ENCODE peak calls at places on chromosomes 6 and 20, in five cellular contexts. G is heart left ventricle, F is SK-N-SH, R is GM06990, B is K562. I is an unnamed sample.

GRCh38 chr6:159106627-159107241 is 61.9 kb upstream of the TAGAP start:
- DNase-seq in G (peak), F (no peak), R (peak), B (peak), I (peak)

GRCh38 chr6:150620244-150620643 is 20.6 kb downstream of the PLEKHG1 start:
- DNase-seq in G (no peak), F (no peak), R (no peak), B (no peak), I (no peak)

GRCh38 chr6:116210750-116211425 is 43.0 kb downstream of the TSPYL4 start:
- DNase-seq in G (peak), F (no peak), R (no peak), B (no peak), I (no peak)

GRCh38 chr6:100445512-100445911 is 19.2 kb downstream of the SIM1 start:
- DNase-seq in G (no peak), F (no peak), R (no peak), B (no peak), I (no peak)

GRCh38 chr6:158518196-158519127 is 41.4 kb upstream of the TMEM181 start:
- DNase-seq in G (peak), F (peak), R (peak), B (peak), I (peak)

GRCh38 chr20:44407402-44408184 is 52.1 kb downstream of the HNF4A start:
- DNase-seq in G (no peak), F (no peak), R (no peak), B (peak), I (peak)

GRCh38 chr6:100304575-100304974 is 160.1 kb downstream of the SIM1 start:
- DNase-seq in G (no peak), F (no peak), R (no peak), B (peak), I (no peak)

GRCh38 chr20:10609726-10610125 is 64.1 kb downstream of the JAG1 start:
- DNase-seq in G (no peak), F (no peak), R (no peak), B (no peak), I (no peak)

GRCh38 chr20:21099653-21100589 is 6.2 kb downstream of the LINC00237 start:
- DNase-seq in G (peak), F (peak), R (peak), B (peak), I (peak)

GRCh38 chr20:53194310-53194709 is 222.2 kb downstream of the TSHZ2 start:
- DNase-seq in G (no peak), F (no peak), R (no peak), B (no peak), I (no peak)

GRCh38 chr6:100065348-100065747 is 71.3 kb upstream of the MCHR2 start:
- DNase-seq in G (no peak), F (no peak), R (no peak), B (peak), I (no peak)

GRCh38 chr6:11918021-11918738 is 93.9 kb upstream of the HIVEP1 start:
- DNase-seq in G (no peak), F (peak), R (no peak), B (peak), I (peak)

GRCh38 chr6:143262037-143262436 is 188.5 kb downstream of the ADAT2 start:
- DNase-seq in G (no peak), F (no peak), R (no peak), B (no peak), I (no peak)

GRCh38 chr6:106844930-106845329 is 129.6 kb downstream of the CD24 start:
- DNase-seq in G (no peak), F (no peak), R (peak), B (no peak), I (no peak)

GRCh38 chr6:108285381-108285780 is 9.5 kb upstream of the AFG1L start:
- DNase-seq in G (no peak), F (no peak), R (no peak), B (no peak), I (no peak)

GRCh38 chr6:100372326-100372725 is 92.4 kb downstream of the SIM1 start:
- DNase-seq in G (no peak), F (no peak), R (no peak), B (no peak), I (no peak)

GRCh38 chr6:156564128-156564806 is 212.9 kb upstream of the ARID1B start:
- DNase-seq in G (peak), F (peak), R (peak), B (peak), I (peak)

GRCh38 chr6:83958250-83958685 is 75.3 kb upstream of the MRAP2 start:
- DNase-seq in G (no peak), F (no peak), R (no peak), B (peak), I (peak)

GRCh38 chr6:55473722-55474121 is 105.3 kb downstream of the HMGCLL1 start:
- DNase-seq in G (no peak), F (no peak), R (no peak), B (no peak), I (no peak)

DNA sequence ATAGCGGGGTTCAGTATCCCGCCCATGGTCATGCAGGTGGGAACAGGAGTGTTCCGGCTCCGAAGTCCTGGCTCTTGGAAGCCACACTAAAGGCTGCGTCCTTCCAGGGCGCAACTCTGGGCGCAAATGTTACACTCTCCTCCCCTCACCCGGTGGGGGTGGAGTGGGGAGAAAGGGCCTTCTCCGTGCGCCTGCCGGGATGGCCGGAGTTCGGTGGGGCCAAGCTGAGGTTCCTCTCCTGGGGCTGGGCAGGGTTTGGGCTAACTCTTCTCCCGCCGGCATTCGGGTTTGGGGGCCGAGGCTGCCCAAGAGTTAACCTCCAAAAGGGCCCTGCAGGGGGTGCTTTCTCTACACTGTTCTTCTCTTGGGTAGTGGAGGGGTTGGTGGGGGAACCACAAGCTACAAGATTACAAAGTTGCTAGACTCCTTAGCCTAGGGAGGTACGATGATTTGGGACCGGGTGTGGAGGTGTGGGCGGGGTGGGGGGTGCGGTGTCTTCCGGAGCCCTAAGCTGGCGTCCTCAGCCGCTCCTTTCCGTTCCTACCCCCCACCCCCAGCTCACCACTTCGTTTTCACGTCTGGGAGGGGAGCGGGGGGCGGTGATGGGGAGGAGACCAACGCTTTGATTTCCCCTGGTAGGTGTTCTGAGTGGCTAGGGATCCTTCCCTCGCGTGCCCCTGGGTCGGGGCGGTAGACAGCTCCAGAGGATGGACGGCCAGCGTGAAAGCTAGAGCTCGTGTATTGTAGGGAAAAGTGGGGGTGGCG is 12.3 kb downstream of the NRN1 start:
- DNase-seq in G (no peak), F (no peak), R (no peak), B (no peak), I (no peak)
- TF ChIP-seq CTCF in G (no peak), F (no peak), R (peak), B (no peak), I (no peak)

GRCh38 chr20:310645-311044 is 13.3 kb downstream of the ZCCHC3 start:
- DNase-seq in G (no peak), F (no peak), R (no peak), B (no peak), I (no peak)
- H3K4me3 ChIP-seq in G (peak), F (no peak), R (peak), B (no peak), I (no peak)

GRCh38 chr6:38107073-38107472 is 287.5 kb downstream of the ZFAND3 start:
- DNase-seq in G (no peak), F (no peak), R (no peak), B (no peak), I (no peak)

GRCh38 chr6:38110407-38111025 is 291.0 kb downstream of the ZFAND3 start:
- DNase-seq in G (peak), F (no peak), R (no peak), B (no peak), I (no peak)

GRCh38 chr6:38100380-38100779 is 280.9 kb downstream of the ZFAND3 start:
- DNase-seq in G (no peak), F (no peak), R (peak), B (no peak), I (no peak)

GRCh38 chr6:38103921-38104320 is 284.4 kb downstream of the ZFAND3 start:
- DNase-seq in G (no peak), F (no peak), R (no peak), B (no peak), I (no peak)

DNA sequence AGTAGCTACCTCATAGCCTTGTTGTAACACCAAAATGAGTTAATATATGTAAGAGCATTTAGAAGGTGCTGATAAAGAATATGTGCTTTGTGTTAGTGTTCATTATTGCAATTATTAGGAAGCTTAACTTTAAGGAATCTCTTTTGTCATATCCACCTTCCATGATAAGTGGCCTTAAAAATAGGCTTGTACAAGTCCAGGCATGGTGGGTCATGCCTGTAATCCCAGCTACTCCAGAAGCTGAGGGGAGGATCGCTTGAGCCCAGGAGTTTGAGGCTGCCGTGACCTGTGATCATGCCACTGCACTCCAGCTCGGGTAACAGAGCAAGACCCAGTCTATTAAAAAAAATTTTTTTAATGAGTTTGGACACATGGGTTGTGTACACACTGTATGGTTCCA is 285.5 kb downstream of the ZFAND3 start:
- DNase-seq in G (no peak), F (no peak), R (no peak), B (no peak), I (no peak)
- TF ChIP-seq CTCF in G (no peak), F (no peak), R (no peak), B (no peak), I (no peak)

DNA sequence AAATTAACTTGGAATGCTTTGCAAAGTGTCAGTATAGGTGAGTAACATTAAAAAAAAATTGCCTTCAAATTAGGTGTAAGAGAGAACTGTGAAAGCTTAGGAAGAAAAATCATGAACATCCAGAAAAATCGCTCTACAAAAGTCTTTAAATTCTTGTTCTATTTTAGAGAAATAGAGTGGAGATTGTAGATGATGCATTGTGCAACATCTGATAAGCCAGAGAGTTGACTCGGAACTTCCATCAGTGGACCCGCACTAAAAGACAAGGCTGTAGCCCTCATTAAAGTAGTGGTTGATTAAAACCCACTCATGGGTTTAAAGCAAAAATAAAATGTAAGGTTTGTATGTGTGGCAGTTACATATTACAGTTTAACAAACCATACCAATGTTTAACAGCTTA is 35.8 kb downstream of the MAP3K4 start:
- DNase-seq in G (no peak), F (no peak), R (no peak), B (no peak), I (no peak)
- H3K4me3 ChIP-seq in G (no peak), F (no peak), R (no peak), B (no peak), I (no peak)

GRCh38 chr6:109445382-109445781 is 4.9 kb downstream of the SMPD2 start:
- DNase-seq in G (no peak), F (no peak), R (no peak), B (peak), I (no peak)
- TF ChIP-seq CTCF in G (no peak), F (peak), R (no peak), B (peak), I (peak)

GRCh38 chr6:166765234-166765541 is 138.1 kb upstream of the RPS6KA2 start:
- DNase-seq in G (no peak), F (no peak), R (no peak), B (no peak), I (no peak)

GRCh38 chr6:166764473-166765233 is 137.6 kb upstream of the RPS6KA2 start:
- DNase-seq in G (no peak), F (no peak), R (no peak), B (no peak), I (no peak)

GRCh38 chr6:166766769-166767168 is 139.7 kb upstream of the RPS6KA2 start:
- DNase-seq in G (no peak), F (no peak), R (no peak), B (no peak), I (no peak)

GRCh38 chr6:166761801-166762200 is 134.8 kb upstream of the RPS6KA2 start:
- DNase-seq in G (no peak), F (no peak), R (no peak), B (no peak), I (no peak)

GRCh38 chr6:166763606-166764472 is 136.8 kb upstream of the RPS6KA2 start:
- DNase-seq in G (no peak), F (no peak), R (no peak), B (peak), I (no peak)
- H3K4me3 ChIP-seq in G (no peak), F (no peak), R (no peak), B (no peak), I (no peak)

DNA sequence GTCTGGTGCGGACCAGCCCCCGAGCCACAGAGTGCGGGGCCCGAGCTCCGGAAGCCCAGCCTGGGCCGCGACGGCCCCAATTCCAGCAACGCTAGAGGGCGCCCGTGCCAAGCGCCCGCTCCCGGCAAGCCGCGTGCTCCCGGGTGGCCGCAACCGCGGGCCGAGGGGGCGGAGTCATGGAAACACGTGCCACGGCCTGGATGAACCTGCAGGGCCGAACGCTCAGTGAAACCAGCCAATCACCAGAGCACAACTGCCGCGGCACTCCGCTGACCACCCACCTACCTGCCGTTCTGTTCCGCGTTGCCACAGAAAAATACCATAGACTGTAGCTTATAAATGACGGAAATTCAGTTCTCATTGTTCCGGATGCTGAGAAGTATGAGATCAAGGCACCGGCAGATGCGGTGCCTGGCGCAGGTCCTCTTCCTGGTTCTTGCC is 85.7 kb upstream of the FOXC1 start:
- DNase-seq in G (peak), F (peak), R (peak), B (peak), I (peak)
- TF ChIP-seq CTCF in G (peak), F (peak), R (peak), B (peak), I (peak)

GRCh38 chr6:133889557-133890301 is 816 bp downstream of the TCF21 start:
- DNase-seq in G (peak), F (peak), R (no peak), B (no peak), I (peak)
- H3K4me3 ChIP-seq in G (peak), F (no peak), R (no peak), B (no peak), I (peak)

I was measured in fibroblast of villous mesenchyme.